ENCODE peak calls at places on chromosomes 12 and 14, in seven cellular contexts. One of them, this sample, is unnamed.
A peak's percentile ranks its signal among the peaks of the same experiment; 100 is the strongest.

GRCh38 chr12:12726543-12727093 is 9.4 kb downstream of the CDKN1B start:
- DNase-seq in bronchial epithelial cell: peak; percentile 69
- DNase-seq in progenitor cell of endocrine pancreas: no peak
- DNase-seq in BE2C: no peak
- DNase-seq in IMR-90: peak; percentile 93
- DNase-seq in WERI-Rb-1: no peak
- DNase-seq in MM.1S: peak; percentile 45
- DNase-seq in this sample: no peak

GRCh38 chr12:104426926-104427546 is 29.7 kb upstream of the CHST11 start:
- DNase-seq in MM.1S: no peak
- DNase-seq in BE2C: peak; percentile 35
- DNase-seq in bronchial epithelial cell: peak; percentile 81
- DNase-seq in WERI-Rb-1: no peak
- DNase-seq in progenitor cell of endocrine pancreas: no peak
- DNase-seq in IMR-90: peak; percentile 70
- DNase-seq in this sample: no peak

GRCh38 chr14:25431211-25432076 is 381.5 kb upstream of the STXBP6 start:
- DNase-seq in IMR-90: no peak
- DNase-seq in bronchial epithelial cell: peak; percentile 1
- DNase-seq in progenitor cell of endocrine pancreas: peak; percentile 25
- DNase-seq in MM.1S: peak; percentile 23
- DNase-seq in BE2C: peak; percentile 27
- DNase-seq in WERI-Rb-1: peak; percentile 13
- DNase-seq in this sample: peak; percentile 23

GRCh38 chr12:78034025-78034424 is 203.3 kb downstream of the NAV3 start:
- DNase-seq in IMR-90: peak; percentile 55
- DNase-seq in bronchial epithelial cell: no peak
- DNase-seq in MM.1S: no peak
- DNase-seq in BE2C: no peak
- DNase-seq in progenitor cell of endocrine pancreas: no peak
- DNase-seq in WERI-Rb-1: no peak
- DNase-seq in this sample: no peak

GRCh38 chr14:90091393-90091792 is 29.6 kb downstream of the KCNK13 start:
- DNase-seq in IMR-90: peak; percentile 20
- DNase-seq in MM.1S: no peak
- DNase-seq in progenitor cell of endocrine pancreas: no peak
- DNase-seq in bronchial epithelial cell: no peak
- DNase-seq in WERI-Rb-1: no peak
- DNase-seq in BE2C: no peak
- DNase-seq in this sample: no peak

GRCh38 chr12:19074700-19075099 is 54.8 kb upstream of the PLEKHA5 start:
- DNase-seq in IMR-90: peak; percentile 74
- DNase-seq in progenitor cell of endocrine pancreas: no peak
- DNase-seq in WERI-Rb-1: no peak
- DNase-seq in MM.1S: no peak
- DNase-seq in bronchial epithelial cell: no peak
- DNase-seq in BE2C: no peak
- DNase-seq in this sample: no peak

GRCh38 chr12:69108024-69108423 is 131.3 kb upstream of the CPSF6 start:
- DNase-seq in IMR-90: no peak
- DNase-seq in WERI-Rb-1: no peak
- DNase-seq in MM.1S: no peak
- DNase-seq in progenitor cell of endocrine pancreas: no peak
- DNase-seq in BE2C: no peak
- DNase-seq in bronchial epithelial cell: no peak
- DNase-seq in this sample: no peak

GRCh38 chr12:23760495-23760894 is 189.0 kb downstream of the SOX5 start:
- DNase-seq in MM.1S: no peak
- DNase-seq in bronchial epithelial cell: no peak
- DNase-seq in WERI-Rb-1: no peak
- DNase-seq in BE2C: no peak
- DNase-seq in IMR-90: no peak
- DNase-seq in progenitor cell of endocrine pancreas: no peak
- DNase-seq in this sample: no peak

GRCh38 chr12:11015775-11016430 is 6.5 kb downstream of the TAS2R19 start:
- DNase-seq in BE2C: no peak
- DNase-seq in MM.1S: no peak
- DNase-seq in progenitor cell of endocrine pancreas: no peak
- DNase-seq in WERI-Rb-1: no peak
- DNase-seq in IMR-90: no peak
- DNase-seq in bronchial epithelial cell: no peak
- DNase-seq in this sample: no peak

GRCh38 chr12:111387747-111388365 is 17.9 kb upstream of the SH2B3 start:
- DNase-seq in bronchial epithelial cell: no peak
- DNase-seq in BE2C: no peak
- DNase-seq in WERI-Rb-1: no peak
- DNase-seq in MM.1S: no peak
- DNase-seq in IMR-90: no peak
- DNase-seq in progenitor cell of endocrine pancreas: no peak
- DNase-seq in this sample: no peak

GRCh38 chr14:82621881-82622450 is 1088.3 kb upstream of the SEL1L start:
- DNase-seq in MM.1S: no peak
- DNase-seq in WERI-Rb-1: peak; percentile 14
- DNase-seq in IMR-90: no peak
- DNase-seq in bronchial epithelial cell: no peak
- DNase-seq in progenitor cell of endocrine pancreas: no peak
- DNase-seq in BE2C: peak; percentile 6
- DNase-seq in this sample: no peak

GRCh38 chr12:109767456-109767855 is 53.8 kb downstream of the FAM222A start:
- DNase-seq in MM.1S: no peak
- DNase-seq in progenitor cell of endocrine pancreas: no peak
- DNase-seq in bronchial epithelial cell: no peak
- DNase-seq in BE2C: no peak
- DNase-seq in IMR-90: no peak
- DNase-seq in WERI-Rb-1: no peak
- DNase-seq in this sample: no peak

GRCh38 chr14:45651906-45652305 is 398.9 kb upstream of the MIS18BP1 start:
- DNase-seq in WERI-Rb-1: no peak
- DNase-seq in bronchial epithelial cell: no peak
- DNase-seq in BE2C: no peak
- DNase-seq in progenitor cell of endocrine pancreas: no peak
- DNase-seq in IMR-90: no peak
- DNase-seq in MM.1S: no peak
- DNase-seq in this sample: no peak

GRCh38 chr14:68379510-68380303 is 413.2 kb downstream of the ZFP36L1 start:
- DNase-seq in MM.1S: no peak
- DNase-seq in WERI-Rb-1: no peak
- DNase-seq in BE2C: no peak
- DNase-seq in progenitor cell of endocrine pancreas: no peak
- DNase-seq in bronchial epithelial cell: no peak
- DNase-seq in IMR-90: no peak
- DNase-seq in this sample: no peak

GRCh38 chr12:14841761-14842160 is 1.6 kb downstream of the ART4 start:
- DNase-seq in progenitor cell of endocrine pancreas: no peak
- DNase-seq in IMR-90: peak; percentile 54
- DNase-seq in MM.1S: no peak
- DNase-seq in WERI-Rb-1: no peak
- DNase-seq in BE2C: no peak
- DNase-seq in bronchial epithelial cell: peak; percentile 83
- DNase-seq in this sample: no peak

GRCh38 chr12:108570743-108571603 is 8.6 kb downstream of the ISCU start:
- DNase-seq in WERI-Rb-1: no peak
- DNase-seq in bronchial epithelial cell: peak; percentile 26
- DNase-seq in IMR-90: peak; percentile 67
- DNase-seq in MM.1S: peak; percentile 76
- DNase-seq in BE2C: no peak
- DNase-seq in progenitor cell of endocrine pancreas: no peak
- DNase-seq in this sample: no peak
- TF ChIP-seq CTCF in WERI-Rb-1: peak; percentile 27
- TF ChIP-seq CTCF in bronchial epithelial cell: no peak
- TF ChIP-seq CTCF in IMR-90: peak; percentile 66
- TF ChIP-seq CTCF in MM.1S: peak; percentile 56
- TF ChIP-seq CTCF in BE2C: peak; percentile 47
- TF ChIP-seq CTCF in progenitor cell of endocrine pancreas: peak; percentile 25
- TF ChIP-seq CTCF in this sample: peak; percentile 33

GRCh38 chr12:61536525-61536924 is 723.7 kb upstream of the USP15 start:
- DNase-seq in MM.1S: no peak
- DNase-seq in progenitor cell of endocrine pancreas: no peak
- DNase-seq in WERI-Rb-1: no peak
- DNase-seq in bronchial epithelial cell: peak; percentile 18
- DNase-seq in BE2C: no peak
- DNase-seq in IMR-90: no peak
- DNase-seq in this sample: no peak

GRCh38 chr12:61536117-61536516 is 724.1 kb upstream of the USP15 start:
- DNase-seq in progenitor cell of endocrine pancreas: no peak
- DNase-seq in bronchial epithelial cell: no peak
- DNase-seq in IMR-90: no peak
- DNase-seq in BE2C: no peak
- DNase-seq in WERI-Rb-1: no peak
- DNase-seq in MM.1S: no peak
- DNase-seq in this sample: no peak

GRCh38 chr12:61538951-61539350 is 721.3 kb upstream of the USP15 start:
- DNase-seq in bronchial epithelial cell: peak; percentile 41
- DNase-seq in MM.1S: peak; percentile 20
- DNase-seq in progenitor cell of endocrine pancreas: no peak
- DNase-seq in BE2C: no peak
- DNase-seq in IMR-90: no peak
- DNase-seq in WERI-Rb-1: peak; percentile 11
- DNase-seq in this sample: no peak
- TF ChIP-seq CTCF in bronchial epithelial cell: no peak
- TF ChIP-seq CTCF in MM.1S: peak; percentile 7
- TF ChIP-seq CTCF in progenitor cell of endocrine pancreas: peak; percentile 53
- TF ChIP-seq CTCF in BE2C: no peak
- TF ChIP-seq CTCF in IMR-90: no peak
- TF ChIP-seq CTCF in WERI-Rb-1: peak; percentile 24
- TF ChIP-seq CTCF in this sample: peak; percentile 42

GRCh38 chr14:92457018-92457565 is 56.5 kb upstream of the RIN3 start:
- DNase-seq in BE2C: no peak
- DNase-seq in WERI-Rb-1: no peak
- DNase-seq in IMR-90: no peak
- DNase-seq in MM.1S: no peak
- DNase-seq in bronchial epithelial cell: no peak
- DNase-seq in progenitor cell of endocrine pancreas: no peak
- DNase-seq in this sample: no peak

GRCh38 chr14:92458136-92458958 is 55.2 kb upstream of the RIN3 start:
- DNase-seq in BE2C: no peak
- DNase-seq in bronchial epithelial cell: no peak
- DNase-seq in progenitor cell of endocrine pancreas: no peak
- DNase-seq in WERI-Rb-1: no peak
- DNase-seq in IMR-90: no peak
- DNase-seq in MM.1S: no peak
- DNase-seq in this sample: no peak

GRCh38 chr14:92458959-92459478 is 54.6 kb upstream of the RIN3 start:
- DNase-seq in BE2C: no peak
- DNase-seq in WERI-Rb-1: no peak
- DNase-seq in IMR-90: no peak
- DNase-seq in progenitor cell of endocrine pancreas: no peak
- DNase-seq in MM.1S: no peak
- DNase-seq in bronchial epithelial cell: no peak
- DNase-seq in this sample: no peak

GRCh38 chr14:92455231-92455630 is 58.4 kb upstream of the RIN3 start:
- DNase-seq in MM.1S: no peak
- DNase-seq in WERI-Rb-1: no peak
- DNase-seq in IMR-90: no peak
- DNase-seq in bronchial epithelial cell: no peak
- DNase-seq in progenitor cell of endocrine pancreas: no peak
- DNase-seq in BE2C: no peak
- DNase-seq in this sample: no peak

DNA sequence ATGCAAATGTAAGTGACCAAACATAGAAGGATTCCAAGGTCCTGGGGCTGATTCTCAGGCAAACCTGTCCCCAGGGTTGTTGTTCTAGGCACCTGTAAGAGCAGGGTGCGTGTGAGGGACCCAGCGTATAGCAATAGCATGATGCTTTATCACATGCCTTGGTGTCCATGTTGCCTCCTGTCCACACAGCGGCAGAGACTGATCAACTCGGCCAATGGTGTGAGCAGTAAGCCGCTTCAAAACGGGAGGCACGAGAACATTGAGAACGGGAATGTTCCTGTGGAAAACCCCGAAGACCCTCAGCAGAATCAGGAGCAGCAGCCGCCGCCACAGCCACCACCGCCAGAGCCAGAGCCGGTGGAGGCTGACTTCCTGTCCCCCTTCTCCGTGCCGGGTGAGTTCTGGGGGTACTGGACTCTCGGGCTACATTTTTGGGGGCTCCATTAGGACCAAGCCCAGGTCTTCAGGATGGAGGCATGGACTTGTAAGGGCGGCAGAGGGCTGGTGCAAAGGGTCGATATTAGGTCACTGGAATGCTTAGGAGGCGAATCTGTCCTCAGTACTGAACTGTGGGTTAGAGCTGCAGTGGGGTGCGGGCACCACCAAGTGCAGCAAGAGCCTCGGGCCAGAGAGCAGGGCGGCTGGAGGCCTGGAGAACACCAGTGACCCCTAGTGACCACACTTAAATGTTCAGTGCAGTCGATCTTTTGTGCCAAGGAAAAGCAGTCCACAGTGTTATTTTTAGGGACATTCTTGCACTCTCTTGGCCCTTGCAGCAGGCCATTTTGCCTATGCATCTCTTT is 57.2 kb upstream of the RIN3 start:
- DNase-seq in WERI-Rb-1: peak; percentile 80
- DNase-seq in progenitor cell of endocrine pancreas: peak; percentile 34
- DNase-seq in IMR-90: peak; percentile 70
- DNase-seq in MM.1S: peak; percentile 41
- DNase-seq in bronchial epithelial cell: peak; percentile 29
- DNase-seq in BE2C: peak; percentile 44
- DNase-seq in this sample: peak; percentile 57
- TF ChIP-seq CTCF in WERI-Rb-1: peak; percentile 95
- TF ChIP-seq CTCF in progenitor cell of endocrine pancreas: peak; percentile 76
- TF ChIP-seq CTCF in IMR-90: peak; percentile 85
- TF ChIP-seq CTCF in MM.1S: peak; percentile 57
- TF ChIP-seq CTCF in bronchial epithelial cell: peak; percentile 73
- TF ChIP-seq CTCF in BE2C: peak; percentile 58
- TF ChIP-seq CTCF in this sample: peak; percentile 69

GRCh38 chr12:29644536-29645162 is 139.1 kb downstream of the TMTC1 start:
- DNase-seq in IMR-90: no peak
- DNase-seq in bronchial epithelial cell: no peak
- DNase-seq in progenitor cell of endocrine pancreas: no peak
- DNase-seq in WERI-Rb-1: no peak
- DNase-seq in BE2C: no peak
- DNase-seq in MM.1S: no peak
- DNase-seq in this sample: no peak

GRCh38 chr12:29653286-29653685 is 130.5 kb downstream of the TMTC1 start:
- DNase-seq in bronchial epithelial cell: no peak
- DNase-seq in progenitor cell of endocrine pancreas: no peak
- DNase-seq in WERI-Rb-1: no peak
- DNase-seq in MM.1S: no peak
- DNase-seq in BE2C: no peak
- DNase-seq in IMR-90: no peak
- DNase-seq in this sample: no peak

GRCh38 chr12:29649722-29650121 is 134.0 kb downstream of the TMTC1 start:
- DNase-seq in bronchial epithelial cell: no peak
- DNase-seq in IMR-90: no peak
- DNase-seq in BE2C: no peak
- DNase-seq in progenitor cell of endocrine pancreas: no peak
- DNase-seq in WERI-Rb-1: no peak
- DNase-seq in MM.1S: no peak
- DNase-seq in this sample: no peak

GRCh38 chr12:29655861-29656260 is 127.9 kb downstream of the TMTC1 start:
- DNase-seq in progenitor cell of endocrine pancreas: no peak
- DNase-seq in IMR-90: peak; percentile 6
- DNase-seq in bronchial epithelial cell: no peak
- DNase-seq in MM.1S: peak; percentile 25
- DNase-seq in BE2C: no peak
- DNase-seq in WERI-Rb-1: no peak
- DNase-seq in this sample: no peak

DNA sequence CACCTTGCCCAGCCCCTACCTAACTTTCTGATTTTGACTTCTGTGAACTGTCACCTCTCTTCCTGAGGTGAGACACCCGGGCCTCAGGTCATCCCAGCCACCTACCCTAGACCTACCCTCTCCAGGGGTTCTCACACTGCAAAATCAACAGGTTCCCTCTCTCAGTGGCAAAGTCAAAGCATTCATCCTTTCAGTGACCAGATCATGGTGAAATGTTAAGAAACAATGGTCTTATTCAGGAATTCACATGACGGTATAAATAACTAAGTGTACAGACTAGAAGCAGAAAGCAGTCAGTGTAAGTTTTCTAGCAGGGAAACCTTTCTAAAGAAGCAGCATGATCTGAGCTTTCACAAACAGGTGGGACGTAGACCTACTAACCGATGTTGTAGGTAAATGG is 133.4 kb downstream of the TMTC1 start:
- DNase-seq in MM.1S: no peak
- DNase-seq in bronchial epithelial cell: no peak
- DNase-seq in WERI-Rb-1: no peak
- DNase-seq in IMR-90: no peak
- DNase-seq in BE2C: no peak
- DNase-seq in progenitor cell of endocrine pancreas: no peak
- DNase-seq in this sample: no peak
- TF ChIP-seq CTCF in MM.1S: no peak
- TF ChIP-seq CTCF in bronchial epithelial cell: no peak
- TF ChIP-seq CTCF in WERI-Rb-1: no peak
- TF ChIP-seq CTCF in IMR-90: no peak
- TF ChIP-seq CTCF in BE2C: no peak
- TF ChIP-seq CTCF in progenitor cell of endocrine pancreas: no peak
- TF ChIP-seq CTCF in this sample: no peak